ENCODE peak calls at places on chromosome 21, in nine cellular contexts. W is heart left ventricle; Y is left ventricle myocardium inferior; H is CD8-positive, alpha-beta memory T cell; S is tibial nerve; F is Caco-2; U is AG04450; O is CD4-positive, CD25-positive, alpha-beta regulatory T cell; X is effector memory CD4-positive, alpha-beta T cell. M is an unnamed sample.

GRCh38 chr21:46067505-46068201 is 30.3 kb upstream of the COL6A2 start:
- DNase-seq in O (no peak), H (no peak), F (no peak), U (no peak), S (no peak), Y (no peak), X (no peak), W (no peak), M (no peak)

GRCh38 chr21:31289702-31290101 is 54.4 kb downstream of the TIAM1 start:
- DNase-seq in U (no peak), Y (no peak), X (no peak), S (no peak), W (no peak), F (no peak), O (no peak), H (no peak), M (no peak)

GRCh38 chr21:34885125-34885524 is 164.0 kb downstream of the RUNX1 start:
- DNase-seq in Y (no peak), S (no peak), U (no peak), W (no peak), F (no peak), O (no peak), H (no peak), X (no peak), M (no peak)

GRCh38 chr21:33924766-33925100 is 9.1 kb upstream of the ATP5PO start:
- DNase-seq in O (no peak), F (peak; percentile 46), Y (no peak), U (no peak), W (no peak), X (no peak), H (no peak), S (no peak), M (no peak)

GRCh38 chr21:34558166-34558565 is 46.2 kb upstream of the KCNE1 start:
- DNase-seq in F (no peak), S (no peak), O (no peak), U (no peak), W (no peak), Y (no peak), X (no peak), H (no peak), M (no peak)

GRCh38 chr21:31395268-31395667 is 51.2 kb upstream of the TIAM1 start:
- DNase-seq in Y (no peak), W (no peak), O (no peak), H (no peak), X (no peak), S (no peak), F (no peak), U (no peak), M (no peak)

GRCh38 chr21:17003221-17003620 is 509.6 kb upstream of the CXADR start:
- DNase-seq in Y (no peak), O (no peak), F (no peak), S (no peak), X (no peak), W (no peak), H (no peak), U (peak; percentile 13), M (no peak)

GRCh38 chr21:45358261-45358670 is 46.7 kb upstream of the COL18A1 start:
- DNase-seq in U (no peak), Y (no peak), X (no peak), F (no peak), W (no peak), O (no peak), H (no peak), S (no peak), M (no peak)

GRCh38 chr21:33554236-33554981 is 11.6 kb downstream of the SON start:
- DNase-seq in O (no peak), S (no peak), U (no peak), X (no peak), W (no peak), Y (no peak), F (no peak), H (no peak), M (no peak)

DNA sequence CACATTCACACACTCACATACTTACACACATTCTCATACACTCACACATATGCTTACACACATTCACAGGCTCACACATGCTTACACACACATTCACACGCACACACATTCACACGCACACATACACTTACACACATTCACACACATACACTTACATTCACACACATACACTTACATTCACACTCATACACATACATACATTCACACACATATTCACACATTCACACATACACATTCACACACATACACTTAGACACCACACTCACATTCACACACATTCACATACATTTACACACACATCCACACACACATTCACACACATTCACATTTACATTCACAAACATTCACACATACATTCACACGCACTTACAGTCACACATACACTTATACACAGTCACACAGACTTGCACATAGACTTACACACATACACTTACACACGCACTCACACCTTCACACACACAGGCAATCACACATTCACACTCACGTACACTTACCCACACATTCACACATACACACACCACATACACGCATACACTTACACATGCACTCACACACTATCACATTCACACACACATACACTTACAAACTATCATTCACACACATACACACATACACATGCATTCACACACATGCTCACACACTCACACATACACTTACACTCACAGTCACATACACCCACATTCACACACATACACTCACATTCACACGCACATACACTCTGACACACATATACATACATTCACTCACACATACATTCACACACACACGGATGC is 16.8 kb downstream of the PDE9A start:
- DNase-seq in W (no peak), F (no peak), X (no peak), H (no peak), Y (no peak), U (no peak), S (no peak), O (no peak), M (no peak)
- H3K27me3 ChIP-seq in W (no peaks in the 10 kb centered on the region), F (no peaks in the 10 kb centered on the region), X (no peaks in the 10 kb centered on the region), H (no peaks in the 10 kb centered on the region), Y (peaks cover 13% of the 10 kb centered on the region), U (peaks cover 7% of the 10 kb centered on the region), S (no peaks in the 10 kb centered on the region), O (no peaks in the 10 kb centered on the region), M (no peaks in the 10 kb centered on the region)

DNA sequence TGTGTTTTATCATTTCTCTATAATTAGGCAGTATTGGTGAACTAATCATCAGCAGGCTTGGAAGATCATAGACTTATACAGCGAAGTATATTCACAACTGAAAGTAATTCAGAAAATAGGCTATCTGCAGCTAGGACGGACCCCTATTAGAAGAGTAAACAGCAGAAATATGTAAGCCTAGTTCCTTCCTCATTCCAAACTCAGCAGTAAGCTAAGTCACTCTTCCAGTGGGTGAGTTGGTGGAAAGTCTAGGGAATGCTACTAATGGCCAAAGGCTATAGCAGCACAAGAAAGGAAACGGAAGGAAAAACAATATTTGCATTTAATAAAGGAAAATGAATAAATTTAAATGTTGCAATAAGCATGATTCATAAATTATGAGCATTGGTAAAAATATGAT is 918.1 kb upstream of the TMPRSS15 start:
- DNase-seq in O (no peak), Y (no peak), H (no peak), X (no peak), U (no peak), W (no peak), S (no peak), F (no peak), M (no peak)
- H3K9me3 ChIP-seq in O (no peaks in the 10 kb centered on the region), Y (peaks cover 5% of the 10 kb centered on the region), H (no peaks in the 10 kb centered on the region), X (no peaks in the 10 kb centered on the region), U (peaks cover 7% of the 10 kb centered on the region), W (no peaks in the 10 kb centered on the region), S (no peaks in the 10 kb centered on the region), F (no peaks in the 10 kb centered on the region), M (no peaks in the 10 kb centered on the region)

GRCh38 chr21:41509733-41510132 is 1.8 kb upstream of the TMPRSS2 start:
- DNase-seq in U (no peak), F (no peak), X (no peak), Y (no peak), H (no peak), W (no peak), S (no peak), O (no peak), M (no peak)
- H3K27me3 ChIP-seq in U (peaks cover 44% of the 10 kb centered on the region), F (no peaks in the 10 kb centered on the region), X (peaks cover 30% of the 10 kb centered on the region), Y (peaks cover 94% of the 10 kb centered on the region), H (peaks cover 9% of the 10 kb centered on the region), W (peaks cover 60% of the 10 kb centered on the region), S (peaks cover 52% of the 10 kb centered on the region), O (peaks cover 11% of the 10 kb centered on the region), M (peaks cover 3% of the 10 kb centered on the region)

DNA sequence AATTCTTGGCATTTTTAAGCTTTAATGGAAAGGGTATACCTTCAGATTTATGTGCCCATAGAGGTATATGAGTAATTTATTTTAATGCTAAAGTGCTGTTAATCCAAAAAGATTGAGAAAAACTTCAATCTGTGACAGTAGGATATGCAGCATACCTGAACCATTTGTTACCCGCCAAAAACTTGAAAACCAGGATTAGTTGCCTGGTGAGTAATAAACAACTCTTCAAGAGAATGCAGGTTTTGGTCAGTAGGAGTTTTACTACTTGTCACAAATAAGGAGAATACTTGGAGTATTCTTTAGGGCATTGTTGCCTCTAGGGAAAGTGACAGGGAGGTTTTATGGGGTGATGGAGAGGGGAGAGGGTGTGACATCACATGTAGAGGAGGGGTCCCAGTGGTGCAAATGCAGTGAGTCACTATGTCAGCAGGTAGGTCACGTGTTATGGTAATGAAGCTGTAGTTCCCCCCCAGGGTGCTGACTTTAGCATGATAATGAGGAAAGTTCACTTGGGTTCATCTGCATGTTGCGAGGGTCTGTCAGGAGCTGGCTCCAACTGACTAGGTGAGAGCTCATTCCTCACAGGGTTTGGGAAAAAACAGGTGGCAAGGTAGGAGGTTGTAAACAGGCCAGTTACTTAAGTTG is 23.1 kb downstream of the USP25 start:
- DNase-seq in U (no peak), Y (no peak), X (no peak), F (no peak), O (no peak), S (no peak), H (no peak), W (no peak), M (no peak)
- H3K9me3 ChIP-seq in U (no peaks in the 10 kb centered on the region), Y (no peaks in the 10 kb centered on the region), X (no peaks in the 10 kb centered on the region), F (peaks cover 8% of the 10 kb centered on the region), O (no peaks in the 10 kb centered on the region), S (no peaks in the 10 kb centered on the region), H (no peaks in the 10 kb centered on the region), W (no peaks in the 10 kb centered on the region), M (no peaks in the 10 kb centered on the region)

M was measured in uterus.